ENCODE peak calls at places on chromosomes 2 and 18, in ten cellular contexts. L is CD8-positive, alpha-beta memory T cell; Q is activated T-cell treated with anti-CD3 and anti-CD28 coated beads for 1 hour; A is prostate gland; R is WTC11; O is SW480; C is H54; D is astrocyte of the spinal cord; P is M059J; G is EL. W is an unnamed sample.
A peak's percentile ranks its signal among the peaks of the same experiment; 100 is the strongest.

GRCh38 chr2:241183221-241183620 is 5.3 kb upstream of the ANO7 start:
- DNase-seq in L (no peak), Q (no peak), A (no peak), R (no peak), O (no peak), C (no peak), D (no peak), P (no peak), G (no peak), W (no peak)

GRCh38 chr2:19046986-19047780 is 311.2 kb downstream of the OSR1 start:
- DNase-seq in L (no peak), Q (no peak), A (no peak), R (no peak), O (no peak), C (no peak), D (peak; percentile 46), P (no peak), G (peak; percentile 4), W (no peak)

GRCh38 chr2:191109888-191110287 is 40.9 kb downstream of the STAT4 start:
- DNase-seq in L (no peak), Q (no peak), A (no peak), R (no peak), O (no peak), C (no peak), D (peak; percentile 58), P (peak; percentile 43), G (no peak), W (no peak)

GRCh38 chr2:231213931-231214642 is 15.7 kb downstream of the ARMC9 start:
- DNase-seq in L (no peak), Q (no peak), A (no peak), R (no peak), O (no peak), C (no peak), D (no peak), P (no peak), G (no peak), W (no peak)

GRCh38 chr2:44290271-44290670 is 15.0 kb downstream of the SLC3A1 start:
- DNase-seq in L (no peak), Q (no peak), A (no peak), R (no peak), O (no peak), C (no peak), D (peak; percentile 74), P (peak; percentile 76), G (peak; percentile 39), W (no peak)

GRCh38 chr2:96202152-96202856 is 6.3 kb downstream of the STARD7 start:
- DNase-seq in L (no peak), Q (no peak), A (no peak), R (no peak), O (no peak), C (no peak), D (no peak), P (no peak), G (peak; percentile 34), W (no peak)

GRCh38 chr18:2104620-2105462 is 466.5 kb downstream of the METTL4 start:
- DNase-seq in L (peak; percentile 27), Q (peak; percentile 31), A (peak; percentile 7), R (peak; percentile 68), O (peak; percentile 51), C (peak; percentile 21), D (peak; percentile 46), P (peak; percentile 61), G (peak; percentile 59), W (peak; percentile 31)

GRCh38 chr18:61824733-61825363 is 68.0 kb downstream of the RNF152 start:
- DNase-seq in L (no peak), Q (no peak), A (no peak), R (no peak), O (no peak), C (no peak), D (peak; percentile 12), P (peak; percentile 25), G (no peak), W (no peak)

GRCh38 chr18:62179213-62179612 is 7.6 kb downstream of the PIGN start:
- DNase-seq in L (no peak), Q (no peak), A (no peak), R (no peak), O (no peak), C (no peak), D (no peak), P (no peak), G (no peak), W (no peak)

GRCh38 chr2:152907046-152907445 is 188.6 kb downstream of the ARL6IP6 start:
- DNase-seq in L (no peak), Q (no peak), A (no peak), R (no peak), O (no peak), C (no peak), D (no peak), P (no peak), G (no peak), W (no peak)

GRCh38 chr2:229714080-229714735 is at the start of gene DNER:
- DNase-seq in L (no peak), Q (no peak), A (peak; percentile 30), R (peak; percentile 68), O (peak; percentile 8), C (peak; percentile 70), D (no peak), P (peak; percentile 24), G (peak; percentile 28), W (peak; percentile 47)

GRCh38 chr2:150175034-150175433 is 312.4 kb downstream of the RND3 start:
- DNase-seq in L (no peak), Q (no peak), A (no peak), R (no peak), O (no peak), C (no peak), D (no peak), P (no peak), G (no peak), W (no peak)

GRCh38 chr2:44016282-44016681 is 20.5 kb upstream of the LRPPRC start:
- DNase-seq in L (no peak), Q (peak; percentile 2), A (no peak), R (peak; percentile 82), O (peak; percentile 23), C (peak; percentile 16), D (peak; percentile 53), P (peak; percentile 43), G (peak; percentile 41), W (peak; percentile 19)

GRCh38 chr2:239991689-239992314 is 33.3 kb downstream of the NDUFA10 start:
- DNase-seq in L (no peak), Q (no peak), A (peak; percentile 36), R (no peak), O (peak; percentile 36), C (peak; percentile 18), D (peak; percentile 73), P (peak; percentile 25), G (peak; percentile 49), W (peak; percentile 54)

GRCh38 chr2:69001879-69002278 is 11.1 kb upstream of the ANTXR1 start:
- DNase-seq in L (no peak), Q (no peak), A (no peak), R (no peak), O (no peak), C (no peak), D (no peak), P (no peak), G (no peak), W (no peak)

GRCh38 chr2:214310319-214310718 is 100.5 kb upstream of the VWC2L start:
- DNase-seq in L (no peak), Q (no peak), A (no peak), R (no peak), O (peak; percentile 2), C (no peak), D (no peak), P (peak; percentile 5), G (peak; percentile 18), W (no peak)

GRCh38 chr18:57959278-57959677 is 84.7 kb upstream of the NEDD4L start:
- DNase-seq in L (no peak), Q (no peak), A (no peak), R (no peak), O (peak; percentile 60), C (peak; percentile 42), D (peak; percentile 42), P (peak; percentile 86), G (peak; percentile 60), W (peak; percentile 58)

GRCh38 chr2:200411831-200412230 is 98.0 kb downstream of the KCTD18 start:
- DNase-seq in L (no peak), Q (no peak), A (no peak), R (no peak), O (no peak), C (no peak), D (no peak), P (no peak), G (no peak), W (no peak)

GRCh38 chr2:17573085-17573805 is 32.7 kb downstream of the VSNL1 start:
- DNase-seq in L (no peak), Q (no peak), A (no peak), R (no peak), O (peak; percentile 60), C (no peak), D (peak; percentile 33), P (peak; percentile 14), G (no peak), W (no peak)

GRCh38 chr2:151028691-151029176 is 232.9 kb downstream of the RBM43 start:
- DNase-seq in L (no peak), Q (no peak), A (no peak), R (no peak), O (no peak), C (no peak), D (no peak), P (no peak), G (no peak), W (no peak)

GRCh38 chr2:69693472-69694450 is 48.2 kb upstream of the ANXA4 start:
- DNase-seq in L (peak; percentile 40), Q (no peak), A (no peak), R (no peak), O (no peak), C (no peak), D (no peak), P (no peak), G (no peak), W (peak; percentile 76)

GRCh38 chr2:179270689-179271088 is 6.1 kb upstream of the SESTD1 start:
- DNase-seq in L (no peak), Q (no peak), A (no peak), R (no peak), O (no peak), C (no peak), D (no peak), P (no peak), G (no peak), W (no peak)

GRCh38 chr18:43393174-43393573 is 115.9 kb upstream of the SYT4 start:
- DNase-seq in L (no peak), Q (no peak), A (no peak), R (no peak), O (no peak), C (no peak), D (peak; percentile 42), P (no peak), G (no peak), W (no peak)

GRCh38 chr2:28390857-28391563 is 1.6 kb upstream of the FOSL2 start:
- DNase-seq in L (no peak), Q (peak; percentile 25), A (peak; percentile 80), R (peak; percentile 51), O (peak; percentile 84), C (peak; percentile 73), D (no peak), P (peak; percentile 89), G (peak; percentile 84), W (no peak)

GRCh38 chr2:62440281-62440946 is 65.6 kb downstream of the TMEM17 start:
- DNase-seq in L (no peak), Q (no peak), A (no peak), R (no peak), O (no peak), C (no peak), D (no peak), P (no peak), G (no peak), W (no peak)

GRCh38 chr2:48445091-48445725 is 84.7 kb upstream of the STON1 start:
- DNase-seq in L (no peak), Q (no peak), A (no peak), R (no peak), O (no peak), C (no peak), D (no peak), P (peak; percentile 36), G (no peak), W (no peak)